ENCODE peak calls at places on chromosome 21, in four cellular contexts. One of them, this sample, is unnamed.

GRCh38 chr21:33308586-33309490 is 15.9 kb upstream of the IFNAR1 start:
- DNase-seq in heart left ventricle: no peak
- DNase-seq in SJSA1: no peak
- DNase-seq in dorsolateral prefrontal cortex: no peak
- DNase-seq in this sample: no peak

GRCh38 chr21:29196021-29196663 is 65.7 kb downstream of the MAP3K7CL start:
- DNase-seq in heart left ventricle: no peak
- DNase-seq in SJSA1: peak
- DNase-seq in dorsolateral prefrontal cortex: no peak
- DNase-seq in this sample: no peak

GRCh38 chr21:25963186-25963585 is 207.4 kb downstream of the APP start:
- DNase-seq in dorsolateral prefrontal cortex: no peak
- DNase-seq in SJSA1: peak
- DNase-seq in heart left ventricle: no peak
- DNase-seq in this sample: no peak

GRCh38 chr21:33011462-33011861 is 14.3 kb upstream of the OLIG2 start:
- DNase-seq in heart left ventricle: no peak
- DNase-seq in SJSA1: peak
- DNase-seq in dorsolateral prefrontal cortex: no peak
- DNase-seq in this sample: no peak

GRCh38 chr21:15894596-15894995 is 164.8 kb downstream of the USP25 start:
- DNase-seq in dorsolateral prefrontal cortex: no peak
- DNase-seq in heart left ventricle: no peak
- DNase-seq in SJSA1: peak
- DNase-seq in this sample: no peak

GRCh38 chr21:26288033-26288432 is 117.5 kb upstream of the APP start:
- DNase-seq in dorsolateral prefrontal cortex: no peak
- DNase-seq in heart left ventricle: peak
- DNase-seq in SJSA1: no peak
- DNase-seq in this sample: no peak

GRCh38 chr21:25664462-25665070 is 25.5 kb downstream of the JAM2 start:
- DNase-seq in SJSA1: no peak
- DNase-seq in heart left ventricle: peak
- DNase-seq in dorsolateral prefrontal cortex: no peak
- DNase-seq in this sample: no peak

GRCh38 chr21:29258626-29259335 is 39.9 kb upstream of the BACH1 start:
- DNase-seq in dorsolateral prefrontal cortex: no peak
- DNase-seq in heart left ventricle: no peak
- DNase-seq in SJSA1: peak
- DNase-seq in this sample: no peak

GRCh38 chr21:20701235-20701634 is 297.0 kb upstream of the NCAM2 start:
- DNase-seq in heart left ventricle: no peak
- DNase-seq in dorsolateral prefrontal cortex: no peak
- DNase-seq in SJSA1: no peak
- DNase-seq in this sample: no peak

GRCh38 chr21:21101911-21102310 is 103.7 kb downstream of the NCAM2 start:
- DNase-seq in SJSA1: no peak
- DNase-seq in dorsolateral prefrontal cortex: no peak
- DNase-seq in heart left ventricle: no peak
- DNase-seq in this sample: peak

GRCh38 chr21:36428789-36429671 is 43.8 kb downstream of the CHAF1B start:
- DNase-seq in heart left ventricle: no peak
- DNase-seq in SJSA1: no peak
- DNase-seq in dorsolateral prefrontal cortex: no peak
- DNase-seq in this sample: no peak

GRCh38 chr21:17793675-17794123 is 25.5 kb downstream of the C21orf91 start:
- DNase-seq in heart left ventricle: no peak
- DNase-seq in dorsolateral prefrontal cortex: no peak
- DNase-seq in SJSA1: peak
- DNase-seq in this sample: no peak

GRCh38 chr21:23130308-23130707 is 2132.1 kb downstream of the NCAM2 start:
- DNase-seq in SJSA1: no peak
- DNase-seq in dorsolateral prefrontal cortex: no peak
- DNase-seq in heart left ventricle: no peak
- DNase-seq in this sample: no peak

GRCh38 chr21:42637602-42638041 is 15.8 kb upstream of the PDE9A start:
- DNase-seq in heart left ventricle: no peak
- DNase-seq in dorsolateral prefrontal cortex: no peak
- DNase-seq in SJSA1: no peak
- DNase-seq in this sample: no peak

GRCh38 chr21:42638266-42638863 is 15.1 kb upstream of the PDE9A start:
- DNase-seq in heart left ventricle: no peak
- DNase-seq in SJSA1: no peak
- DNase-seq in dorsolateral prefrontal cortex: no peak
- DNase-seq in this sample: no peak

GRCh38 chr21:42640486-42640885 is 12.9 kb upstream of the PDE9A start:
- DNase-seq in heart left ventricle: no peak
- DNase-seq in dorsolateral prefrontal cortex: no peak
- DNase-seq in SJSA1: no peak
- DNase-seq in this sample: no peak

GRCh38 chr21:42641311-42642218 is 11.9 kb upstream of the PDE9A start:
- DNase-seq in heart left ventricle: peak
- DNase-seq in dorsolateral prefrontal cortex: peak
- DNase-seq in SJSA1: no peak
- DNase-seq in this sample: peak

DNA sequence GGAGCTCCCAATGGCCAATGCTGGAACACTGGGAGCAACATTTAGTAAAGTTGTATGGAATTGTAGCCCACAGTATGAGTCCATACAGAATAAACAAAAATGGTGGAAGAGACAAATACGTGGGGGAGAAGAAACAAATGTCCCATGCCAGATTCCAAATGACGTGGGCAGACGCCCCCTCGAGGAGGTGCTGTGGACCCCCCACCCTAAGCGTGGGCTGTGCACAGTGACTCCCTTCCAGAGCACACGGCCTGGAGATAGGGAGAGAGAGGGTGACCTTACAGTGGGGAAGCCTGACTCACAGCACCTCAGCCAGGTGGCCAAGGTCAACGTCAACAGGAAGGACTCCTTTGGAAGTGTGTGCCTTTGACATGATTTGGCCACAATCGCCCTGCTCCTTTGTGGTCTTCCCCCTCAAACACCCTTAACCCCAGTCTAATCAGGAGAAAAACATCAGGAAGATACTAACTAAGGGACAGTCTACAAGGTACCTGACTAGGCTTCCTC is 13.7 kb upstream of the PDE9A start:
- DNase-seq in heart left ventricle: no peak
- DNase-seq in dorsolateral prefrontal cortex: no peak
- DNase-seq in SJSA1: no peak
- DNase-seq in this sample: no peak
- H3K27ac ChIP-seq in heart left ventricle: no peak
- H3K27ac ChIP-seq in dorsolateral prefrontal cortex: no peak
- H3K27ac ChIP-seq in SJSA1: no peak
- H3K27ac ChIP-seq in this sample: no peak

GRCh38 chr21:45111703-45112102 is 37.3 kb downstream of the ADARB1 start:
- DNase-seq in dorsolateral prefrontal cortex: no peak
- DNase-seq in SJSA1: no peak
- DNase-seq in heart left ventricle: no peak
- DNase-seq in this sample: no peak

GRCh38 chr21:45108808-45109800 is 34.7 kb downstream of the ADARB1 start:
- DNase-seq in dorsolateral prefrontal cortex: no peak
- DNase-seq in heart left ventricle: no peak
- DNase-seq in SJSA1: no peak
- DNase-seq in this sample: no peak

GRCh38 chr21:45109831-45110492 is 35.6 kb downstream of the ADARB1 start:
- DNase-seq in dorsolateral prefrontal cortex: no peak
- DNase-seq in SJSA1: peak
- DNase-seq in heart left ventricle: no peak
- DNase-seq in this sample: peak

GRCh38 chr21:45112371-45112770 is 38.0 kb downstream of the ADARB1 start:
- DNase-seq in SJSA1: no peak
- DNase-seq in dorsolateral prefrontal cortex: no peak
- DNase-seq in heart left ventricle: no peak
- DNase-seq in this sample: no peak

GRCh38 chr21:45110873-45111624 is 36.7 kb downstream of the ADARB1 start:
- DNase-seq in dorsolateral prefrontal cortex: peak
- DNase-seq in heart left ventricle: no peak
- DNase-seq in SJSA1: no peak
- DNase-seq in this sample: no peak
- H3K27ac ChIP-seq in dorsolateral prefrontal cortex: no peak
- H3K27ac ChIP-seq in heart left ventricle: peak
- H3K27ac ChIP-seq in SJSA1: no peak
- H3K27ac ChIP-seq in this sample: no peak

GRCh38 chr21:34891610-34891943 is 157.5 kb downstream of the RUNX1 start:
- DNase-seq in dorsolateral prefrontal cortex: no peak
- DNase-seq in heart left ventricle: no peak
- DNase-seq in SJSA1: no peak
- DNase-seq in this sample: no peak
- H3K27ac ChIP-seq in dorsolateral prefrontal cortex: no peak
- H3K27ac ChIP-seq in heart left ventricle: no peak
- H3K27ac ChIP-seq in SJSA1: peak
- H3K27ac ChIP-seq in this sample: no peak

GRCh38 chr21:38989745-38990423 is 184.2 kb downstream of the ETS2 start:
- DNase-seq in SJSA1: peak
- DNase-seq in dorsolateral prefrontal cortex: no peak
- DNase-seq in heart left ventricle: no peak
- DNase-seq in this sample: peak
- H3K27ac ChIP-seq in SJSA1: peak
- H3K27ac ChIP-seq in dorsolateral prefrontal cortex: no peak
- H3K27ac ChIP-seq in heart left ventricle: peak
- H3K27ac ChIP-seq in this sample: no peak

DNA sequence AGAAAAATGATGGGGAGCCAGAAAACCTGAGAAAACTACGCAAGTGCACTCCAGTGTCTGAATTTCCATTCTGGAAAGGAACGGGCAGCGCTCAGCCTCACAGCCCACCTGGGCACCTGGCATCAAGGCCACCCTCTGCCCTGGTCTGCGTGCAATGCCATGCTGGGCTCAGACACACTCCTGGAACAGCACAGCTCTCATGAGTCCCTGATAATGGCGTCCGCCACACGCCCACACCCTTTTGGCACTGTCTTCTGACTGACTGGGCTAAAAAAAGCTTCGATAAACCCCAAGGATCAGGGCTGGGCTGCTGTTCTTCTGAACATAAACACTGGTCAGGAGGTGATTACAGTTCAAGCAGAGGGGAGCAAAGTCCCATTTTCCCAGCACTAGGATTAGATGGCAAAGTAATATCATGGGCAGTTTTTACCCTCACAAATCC is 22.8 kb downstream of the RCAN1 start:
- DNase-seq in heart left ventricle: peak
- DNase-seq in dorsolateral prefrontal cortex: peak
- DNase-seq in SJSA1: no peak
- DNase-seq in this sample: no peak
- H3K27ac ChIP-seq in heart left ventricle: peak
- H3K27ac ChIP-seq in dorsolateral prefrontal cortex: no peak
- H3K27ac ChIP-seq in SJSA1: no peak
- H3K27ac ChIP-seq in this sample: peak

GRCh38 chr21:38918629-38919346 is 113.1 kb downstream of the ETS2 start:
- DNase-seq in SJSA1: peak
- DNase-seq in dorsolateral prefrontal cortex: no peak
- DNase-seq in heart left ventricle: no peak
- DNase-seq in this sample: no peak

GRCh38 chr21:38922474-38922873 is 116.7 kb downstream of the ETS2 start:
- DNase-seq in SJSA1: no peak
- DNase-seq in heart left ventricle: no peak
- DNase-seq in dorsolateral prefrontal cortex: no peak
- DNase-seq in this sample: no peak

GRCh38 chr21:38921511-38922215 is 115.9 kb downstream of the ETS2 start:
- DNase-seq in SJSA1: no peak
- DNase-seq in dorsolateral prefrontal cortex: no peak
- DNase-seq in heart left ventricle: no peak
- DNase-seq in this sample: no peak

GRCh38 chr21:38917045-38917774 is 111.5 kb downstream of the ETS2 start:
- DNase-seq in heart left ventricle: no peak
- DNase-seq in dorsolateral prefrontal cortex: no peak
- DNase-seq in SJSA1: no peak
- DNase-seq in this sample: no peak

GRCh38 chr21:38920631-38921398 is 115.1 kb downstream of the ETS2 start:
- DNase-seq in heart left ventricle: no peak
- DNase-seq in dorsolateral prefrontal cortex: no peak
- DNase-seq in SJSA1: peak
- DNase-seq in this sample: no peak
- H3K27ac ChIP-seq in heart left ventricle: no peak
- H3K27ac ChIP-seq in dorsolateral prefrontal cortex: peak
- H3K27ac ChIP-seq in SJSA1: peak
- H3K27ac ChIP-seq in this sample: peak

GRCh38 chr21:45010860-45011259 is 63.5 kb upstream of the ADARB1 start:
- DNase-seq in dorsolateral prefrontal cortex: no peak
- DNase-seq in heart left ventricle: peak
- DNase-seq in SJSA1: no peak
- DNase-seq in this sample: no peak
- H3K27ac ChIP-seq in dorsolateral prefrontal cortex: no peak
- H3K27ac ChIP-seq in heart left ventricle: no peak
- H3K27ac ChIP-seq in SJSA1: no peak
- H3K27ac ChIP-seq in this sample: no peak

GRCh38 chr21:24436236-24436635 is 1171.0 kb downstream of the MRPL39 start:
- DNase-seq in heart left ventricle: no peak
- DNase-seq in dorsolateral prefrontal cortex: no peak
- DNase-seq in SJSA1: no peak
- DNase-seq in this sample: no peak
- H3K27ac ChIP-seq in heart left ventricle: no peak
- H3K27ac ChIP-seq in dorsolateral prefrontal cortex: no peak
- H3K27ac ChIP-seq in SJSA1: no peak
- H3K27ac ChIP-seq in this sample: no peak

GRCh38 chr21:39087976-39088370 is 95.3 kb downstream of the PSMG1 start:
- DNase-seq in SJSA1: no peak
- DNase-seq in heart left ventricle: no peak
- DNase-seq in dorsolateral prefrontal cortex: no peak
- DNase-seq in this sample: no peak

GRCh38 chr21:39085843-39086415 is 97.3 kb downstream of the PSMG1 start:
- DNase-seq in heart left ventricle: no peak
- DNase-seq in dorsolateral prefrontal cortex: no peak
- DNase-seq in SJSA1: no peak
- DNase-seq in this sample: no peak

GRCh38 chr21:39087238-39087975 is 95.8 kb downstream of the PSMG1 start:
- DNase-seq in dorsolateral prefrontal cortex: no peak
- DNase-seq in heart left ventricle: peak
- DNase-seq in SJSA1: no peak
- DNase-seq in this sample: no peak

GRCh38 chr21:39086547-39086946 is 96.7 kb downstream of the PSMG1 start:
- DNase-seq in dorsolateral prefrontal cortex: no peak
- DNase-seq in SJSA1: no peak
- DNase-seq in heart left ventricle: no peak
- DNase-seq in this sample: no peak

GRCh38 chr21:39088831-39089380 is 94.3 kb downstream of the PSMG1 start:
- DNase-seq in dorsolateral prefrontal cortex: no peak
- DNase-seq in SJSA1: peak
- DNase-seq in heart left ventricle: peak
- DNase-seq in this sample: no peak
- H3K27ac ChIP-seq in dorsolateral prefrontal cortex: no peak
- H3K27ac ChIP-seq in SJSA1: peak
- H3K27ac ChIP-seq in heart left ventricle: peak
- H3K27ac ChIP-seq in this sample: no peak